ENCODE peak calls at places on chromosomes 12 and 14, in eight cellular contexts. F, R, J, W, V, K, A and M are unnamed samples.

GRCh38 chr14:94058674-94059138 is 22.3 kb downstream of the DDX24 start:
- DNase-seq in W (no peak), R (no peak), J (no peak), F (no peak), K (no peak), A (no peak), V (no peak), M (no peak)

GRCh38 chr12:58583956-58584355 is 336.3 kb downstream of the LRIG3 start:
- DNase-seq in A (no peak), W (no peak), V (no peak), K (no peak), R (no peak), J (no peak), F (peak), M (peak)

GRCh38 chr12:124418156-124418555 is 123.3 kb downstream of the RFLNA start:
- DNase-seq in V (no peak), W (no peak), K (no peak), A (no peak), J (no peak), F (no peak), R (no peak), M (no peak)

GRCh38 chr14:90645842-90646443 is 170.3 kb downstream of the TTC7B start:
- DNase-seq in V (no peak), K (no peak), J (no peak), W (no peak), F (no peak), R (peak), A (no peak), M (peak)

GRCh38 chr12:79737875-79738718 is 47.3 kb upstream of the PAWR start:
- DNase-seq in K (no peak), J (no peak), V (no peak), W (no peak), R (peak), A (no peak), F (peak), M (peak)

GRCh38 chr12:69196302-69197288 is 42.8 kb upstream of the CPSF6 start:
- DNase-seq in J (no peak), A (no peak), K (no peak), V (no peak), R (no peak), W (no peak), F (peak), M (peak)

GRCh38 chr12:77366616-77367015 is 301.2 kb upstream of the E2F7 start:
- DNase-seq in F (no peak), R (no peak), V (no peak), K (no peak), J (no peak), A (no peak), W (no peak), M (no peak)

GRCh38 chr14:28751467-28752058 is 15.0 kb upstream of the FOXG1 start:
- DNase-seq in J (no peak), A (no peak), F (peak), W (no peak), V (no peak), K (no peak), R (peak), M (peak)

GRCh38 chr14:48788771-48789170 is 797.4 kb downstream of the RPS29 start:
- DNase-seq in W (no peak), V (no peak), K (no peak), J (no peak), F (no peak), R (no peak), A (no peak), M (no peak)

GRCh38 chr12:6639151-6639773 is 3.5 kb upstream of the LPAR5 start:
- DNase-seq in J (no peak), F (no peak), R (no peak), K (no peak), V (no peak), W (no peak), A (no peak), M (no peak)

GRCh38 chr14:74510955-74511354 is 17.4 kb downstream of the ISCA2 start:
- DNase-seq in R (peak), W (no peak), A (no peak), J (no peak), K (peak), F (peak), V (no peak), M (peak)

GRCh38 chr12:40691913-40692616 is at the start of gene CNTN1:
- DNase-seq in R (peak), A (peak), K (peak), F (peak), W (peak), J (no peak), V (peak), M (peak)

GRCh38 chr14:70642313-70643235 is 858 bp downstream of the TTC9 start:
- DNase-seq in W (no peak), V (no peak), J (no peak), A (peak), R (no peak), F (no peak), K (no peak), M (no peak)

GRCh38 chr12:57899010-57899662 is 42.2 kb upstream of the ATP23 start:
- DNase-seq in K (peak), R (peak), F (peak), A (peak), V (peak), W (no peak), J (no peak), M (peak)

GRCh38 chr12:116318738-116319050 is 41.2 kb upstream of the MED13L start:
- DNase-seq in R (peak), J (no peak), K (no peak), W (no peak), F (no peak), V (no peak), A (no peak), M (peak)

GRCh38 chr14:50792058-50792477 is 38.9 kb downstream of the NIN start:
- DNase-seq in A (no peak), F (no peak), W (no peak), J (no peak), K (no peak), V (no peak), R (no peak), M (no peak)

GRCh38 chr14:90419200-90419599 is 22.4 kb downstream of the CALM1 start:
- DNase-seq in J (no peak), W (peak), F (peak), V (peak), R (peak), A (no peak), K (peak), M (peak)

GRCh38 chr14:99138999-99139865 is 132.8 kb downstream of the BCL11B start:
- DNase-seq in V (no peak), J (no peak), R (no peak), F (no peak), W (no peak), K (peak), A (no peak), M (no peak)

GRCh38 chr14:87217023-87217422 is 776.0 kb downstream of the GALC start:
- DNase-seq in A (no peak), K (no peak), F (no peak), R (no peak), W (no peak), V (no peak), J (no peak), M (no peak)

GRCh38 chr14:90034835-90035525 is 26.8 kb upstream of the KCNK13 start:
- DNase-seq in F (no peak), V (no peak), R (no peak), K (no peak), A (no peak), J (no peak), W (no peak), M (no peak)

GRCh38 chr12:127284870-127285431 is 982.0 kb upstream of the TMEM132C start:
- DNase-seq in W (no peak), F (no peak), J (no peak), V (no peak), A (no peak), K (peak), R (peak), M (peak)

GRCh38 chr14:105187935-105188524 is 6.9 kb upstream of the NUDT14 start:
- DNase-seq in W (no peak), R (no peak), V (no peak), J (no peak), A (no peak), F (no peak), K (no peak), M (no peak)

GRCh38 chr14:73771848-73772705 is 57.9 kb upstream of the PNMA1 start:
- DNase-seq in J (no peak), K (no peak), F (peak), A (no peak), V (no peak), R (peak), W (no peak), M (peak)

GRCh38 chr12:121452356-121453021 is 52.6 kb downstream of the RNF34 start:
- DNase-seq in K (no peak), W (no peak), J (no peak), R (no peak), F (peak), A (peak), V (no peak), M (no peak)

GRCh38 chr14:71089974-71090373 is 182.7 kb downstream of the PCNX1 start:
- DNase-seq in A (no peak), K (no peak), J (no peak), V (no peak), R (no peak), W (no peak), F (no peak), M (peak)

GRCh38 chr14:38948171-38948570 is 154.9 kb downstream of the SEC23A start:
- DNase-seq in V (no peak), F (no peak), W (no peak), A (no peak), R (peak), K (no peak), J (no peak), M (peak)

GRCh38 chr12:12975322-12976077 is 23.5 kb upstream of the GPRC5D start:
- DNase-seq in R (peak), J (no peak), W (no peak), A (no peak), F (peak), V (no peak), K (peak), M (peak)

GRCh38 chr14:28661171-28661772 is 105.3 kb upstream of the FOXG1 start:
- DNase-seq in J (no peak), W (no peak), A (no peak), K (no peak), V (no peak), R (peak), F (no peak), M (peak)

GRCh38 chr12:77166711-77167110 is 101.3 kb upstream of the E2F7 start:
- DNase-seq in A (no peak), W (no peak), K (no peak), V (no peak), R (peak), J (no peak), F (no peak), M (peak)

GRCh38 chr14:66070542-66071319 is 415.4 kb upstream of the CCDC196 start:
- DNase-seq in A (no peak), F (peak), K (no peak), J (no peak), W (no peak), V (peak), R (peak), M (peak)

GRCh38 chr14:95979339-95980042 is 59.7 kb upstream of the C14orf132 start:
- DNase-seq in K (no peak), J (no peak), F (no peak), V (no peak), A (no peak), W (no peak), R (no peak), M (no peak)

GRCh38 chr14:88879016-88879415 is 54.6 kb downstream of the TTC8 start:
- DNase-seq in F (peak), W (no peak), K (no peak), A (no peak), J (no peak), R (peak), V (no peak), M (peak)

GRCh38 chr14:23005451-23005850 is 4.5 kb downstream of the C14orf93 start:
- DNase-seq in A (no peak), K (no peak), W (no peak), V (no peak), J (no peak), R (no peak), F (no peak), M (no peak)
- H3K4me3 ChIP-seq in A (no peak), K (no peak), W (no peak), V (no peak), J (no peak), R (no peak), F (no peak), M (no peak)

GRCh38 chr14:32244404-32244803 is 41.3 kb upstream of the RNU6-8 start:
- DNase-seq in W (no peak), J (no peak), A (no peak), F (no peak), K (no peak), V (no peak), R (no peak), M (no peak)
- TF ChIP-seq CTCF in W (no peak), J (no peak), A (no peak), F (no peak), K (no peak), V (peak), R (peak), M (no peak)

GRCh38 chr14:54877703-54878021 is 25.0 kb downstream of the GCH1 start:
- DNase-seq in V (no peak), W (no peak), J (no peak), K (no peak), F (no peak), A (no peak), R (no peak), M (no peak)

GRCh38 chr14:54882521-54882920 is 20.1 kb downstream of the GCH1 start:
- DNase-seq in F (no peak), R (no peak), A (no peak), K (no peak), J (no peak), V (no peak), W (no peak), M (peak)

GRCh38 chr14:54877015-54877702 is 25.5 kb downstream of the GCH1 start:
- DNase-seq in W (no peak), V (no peak), F (no peak), R (no peak), A (no peak), J (no peak), K (no peak), M (peak)

GRCh38 chr14:54881761-54882401 is 20.7 kb downstream of the GCH1 start:
- DNase-seq in F (peak), V (no peak), R (peak), W (no peak), J (no peak), K (no peak), A (no peak), M (peak)

DNA sequence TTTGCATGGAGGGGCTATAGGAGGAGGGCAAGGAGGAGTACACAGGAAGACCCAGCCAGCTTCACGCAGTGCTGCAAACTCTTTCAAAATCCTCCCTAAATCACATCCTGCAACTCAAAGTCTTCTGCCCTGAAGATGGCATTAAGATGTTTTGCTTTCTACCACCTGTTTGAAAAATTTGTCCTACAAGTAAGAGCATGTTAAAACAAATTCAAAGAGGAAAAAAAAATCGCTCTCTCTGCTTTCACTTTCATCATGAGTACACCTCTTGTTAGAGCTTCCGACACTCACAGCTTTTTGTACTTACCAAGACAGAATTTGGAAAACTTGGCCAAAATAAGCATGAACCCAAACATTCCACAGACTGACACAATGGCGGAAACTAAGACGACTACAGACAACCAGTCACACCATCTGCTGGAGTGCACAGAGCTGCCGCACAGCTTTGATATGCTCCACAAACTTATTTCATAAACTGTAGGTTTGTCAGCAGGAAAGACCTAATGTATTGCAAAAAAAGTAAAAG is 21.3 kb downstream of the GCH1 start:
- DNase-seq in F (peak), V (no peak), R (peak), J (no peak), W (no peak), K (no peak), A (no peak), M (peak)
- H3K4me3 ChIP-seq in F (peak), V (peak), R (peak), J (peak), W (peak), K (peak), A (peak), M (peak)

DNA sequence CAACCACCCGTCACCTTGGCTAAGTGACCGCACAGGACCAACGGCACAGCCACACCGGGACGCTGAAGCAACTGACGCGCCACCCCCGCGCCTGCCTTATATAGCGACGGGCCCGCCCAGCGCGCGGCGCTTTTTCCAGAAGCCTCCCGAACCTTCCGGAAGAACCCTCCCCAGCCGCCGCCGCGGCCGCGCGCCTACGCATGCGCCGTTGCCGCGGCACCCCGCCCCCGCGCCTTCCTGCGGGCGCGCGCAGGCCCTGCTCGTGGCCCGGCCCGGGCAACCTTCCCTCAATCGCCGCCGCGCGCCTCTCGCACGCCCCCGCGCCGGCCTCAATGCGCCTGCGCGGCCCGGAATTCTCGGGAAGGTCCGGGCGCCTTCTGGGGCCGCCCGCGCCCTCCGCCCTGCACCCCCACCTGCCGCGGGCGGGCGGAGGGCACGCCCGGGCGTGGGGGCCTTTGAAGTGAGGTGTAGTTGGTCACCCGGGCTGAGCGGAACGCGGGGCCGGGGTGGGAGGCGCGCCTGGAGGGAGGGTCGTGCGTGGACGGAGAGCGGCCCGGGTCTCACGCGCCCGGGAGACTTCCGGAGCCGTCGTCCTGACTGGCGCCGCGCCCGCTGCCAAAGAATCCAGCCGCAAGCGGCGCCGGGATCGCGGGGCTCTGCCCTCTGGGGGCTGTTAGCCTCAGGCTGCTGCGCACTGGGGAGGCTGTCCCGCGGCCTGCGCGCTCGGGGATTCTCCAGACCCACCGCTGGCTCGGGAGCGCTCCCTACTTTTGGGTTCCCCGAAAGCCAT is at the start of gene HSP90AA1:
- DNase-seq in K (peak), W (peak), V (peak), A (peak), F (peak), J (peak), R (peak), M (peak)
- TF ChIP-seq CTCF in K (no peak), W (peak), V (peak), A (no peak), F (no peak), J (peak), R (peak), M (peak)

DNA sequence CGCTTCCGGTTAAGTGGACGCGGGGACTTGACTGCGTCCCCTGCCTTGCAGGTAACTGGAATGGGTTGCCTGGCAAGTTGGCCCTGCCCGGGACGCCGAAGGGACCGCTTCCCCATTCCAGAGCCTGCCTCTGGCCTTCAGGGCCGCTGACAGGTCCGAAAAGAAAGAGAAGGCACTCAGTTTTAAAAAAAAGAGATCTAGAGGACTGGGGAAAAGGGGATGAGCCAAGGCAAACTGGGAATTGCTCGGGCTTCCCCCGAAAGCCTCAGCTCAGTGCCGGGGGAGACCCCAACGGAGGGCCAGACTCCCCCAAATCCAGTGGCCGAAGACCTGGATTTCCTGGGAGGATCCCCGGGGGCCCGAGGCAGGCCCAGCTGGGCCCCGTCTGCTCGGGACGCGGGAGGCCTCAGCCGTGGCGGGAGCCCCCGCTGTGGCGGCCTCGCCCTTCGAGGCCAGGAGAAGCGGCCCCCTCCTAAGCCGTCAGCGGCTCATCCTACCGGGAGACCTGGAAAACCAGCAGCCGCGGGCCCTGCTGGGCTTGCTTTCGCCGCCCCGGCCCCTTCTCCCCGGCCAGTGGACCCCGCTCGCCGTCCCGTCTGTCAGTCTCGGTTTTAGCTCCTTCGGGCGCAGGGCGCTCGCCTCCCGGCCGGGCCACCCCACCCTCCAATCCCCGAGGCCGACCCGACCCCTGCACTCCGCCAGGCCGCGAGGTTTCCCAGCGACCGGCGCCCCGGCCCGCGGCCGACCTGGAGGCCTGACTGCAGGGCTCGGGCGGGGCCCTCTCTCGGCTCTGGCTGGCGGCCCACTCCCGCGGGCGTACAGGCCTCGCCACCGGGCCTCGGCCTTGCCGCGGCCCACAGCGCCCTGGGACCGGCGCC is 12.5 kb downstream of the OTX2 start:
- DNase-seq in J (no peak), K (no peak), A (peak), R (no peak), V (no peak), W (no peak), F (peak), M (no peak)
- H3K4me3 ChIP-seq in J (no peak), K (peak), A (no peak), R (no peak), V (peak), W (peak), F (no peak), M (no peak)

GRCh38 chr12:54393743-54394142 is 9.2 kb upstream of the ZNF385A start:
- DNase-seq in J (no peak), K (no peak), V (no peak), R (no peak), W (no peak), F (no peak), A (no peak), M (no peak)

GRCh38 chr12:54394986-54395385 is 10.5 kb upstream of the ZNF385A start:
- DNase-seq in R (no peak), F (no peak), A (no peak), W (no peak), V (no peak), J (no peak), K (no peak), M (no peak)

GRCh38 chr12:54393350-54393655 is 8.8 kb upstream of the ZNF385A start:
- DNase-seq in R (no peak), A (no peak), F (no peak), V (no peak), K (no peak), J (no peak), W (no peak), M (no peak)

GRCh38 chr12:54395545-54395944 is 11.0 kb upstream of the ZNF385A start:
- DNase-seq in F (no peak), W (no peak), A (no peak), J (no peak), V (no peak), K (no peak), R (no peak), M (no peak)

GRCh38 chr12:54394281-54394719 is 9.8 kb upstream of the ZNF385A start:
- DNase-seq in A (no peak), J (no peak), F (peak), V (no peak), K (no peak), R (peak), W (no peak), M (peak)
- TF ChIP-seq CTCF in A (peak), J (peak), F (peak), V (peak), K (peak), R (peak), W (peak), M (peak)

GRCh38 chr14:79279645-79280399 is 931.5 kb downstream of the DIO2 start:
- DNase-seq in K (peak), R (no peak), V (no peak), F (no peak), W (no peak), J (no peak), A (peak), M (no peak)

GRCh38 chr14:79278798-79279644 is 932.3 kb downstream of the DIO2 start:
- DNase-seq in A (peak), R (peak), F (peak), J (no peak), K (peak), W (peak), V (peak), M (peak)

GRCh38 chr14:79280400-79280670 is 931.0 kb downstream of the DIO2 start:
- DNase-seq in J (no peak), R (no peak), K (no peak), F (no peak), W (no peak), V (no peak), A (no peak), M (no peak)

GRCh38 chr14:79278286-79278797 is 933.0 kb downstream of the DIO2 start:
- DNase-seq in K (no peak), W (no peak), J (no peak), F (no peak), V (no peak), A (peak), R (no peak), M (no peak)

GRCh38 chr14:79281244-79282199 is 929.8 kb downstream of the DIO2 start:
- DNase-seq in R (peak), V (no peak), A (no peak), F (no peak), W (no peak), K (no peak), J (no peak), M (no peak)
- H3K4me3 ChIP-seq in R (peak), V (peak), A (no peak), F (no peak), W (peak), K (peak), J (no peak), M (no peak)